ENCODE peak calls at places on chromosomes 6 and 20, in six cellular contexts. I, W, Y, O, V and B are unnamed samples.

GRCh38 chr6:147709396-147710272 is 201.1 kb downstream of the SAMD5 start:
- DNase-seq in I (no peak), W (no peak), Y (no peak), O (no peak), V (no peak), B (no peak)

GRCh38 chr6:36719126-36719525 is 21.5 kb downstream of the RAB44 start:
- DNase-seq in I (no peak), W (no peak), Y (no peak), O (no peak), V (peak), B (no peak)

GRCh38 chr20:63682384-63683139 is 13.9 kb upstream of the TNFRSF6B start:
- DNase-seq in I (no peak), W (peak), Y (peak), O (peak), V (peak), B (no peak)

GRCh38 chr6:150537481-150537880 is 62.2 kb upstream of the PLEKHG1 start:
- DNase-seq in I (no peak), W (no peak), Y (no peak), O (no peak), V (no peak), B (no peak)

GRCh38 chr20:15257471-15257870 is 920.1 kb upstream of the FLRT3 start:
- DNase-seq in I (no peak), W (no peak), Y (no peak), O (no peak), V (no peak), B (no peak)

GRCh38 chr6:31712296-31712695 is 2.9 kb upstream of the LY6G6D start:
- DNase-seq in I (no peak), W (no peak), Y (peak), O (no peak), V (peak), B (no peak)

GRCh38 chr6:13554929-13555333 is 19.5 kb upstream of the SIRT5 start:
- DNase-seq in I (no peak), W (no peak), Y (no peak), O (no peak), V (no peak), B (no peak)

GRCh38 chr20:1946762-1947534 is 46.9 kb downstream of the PDYN start:
- DNase-seq in I (no peak), W (peak), Y (no peak), O (peak), V (no peak), B (peak)

GRCh38 chr6:153231048-153231635 is 100.1 kb upstream of the RGS17 start:
- DNase-seq in I (peak), W (peak), Y (peak), O (no peak), V (peak), B (peak)

GRCh38 chr6:83708546-83708969 is 343 bp downstream of the SNAP91 start:
- DNase-seq in I (peak), W (no peak), Y (no peak), O (peak), V (no peak), B (peak)

GRCh38 chr20:33131949-33132822 is 35.8 kb upstream of the BPIFA2 start:
- DNase-seq in I (no peak), W (no peak), Y (no peak), O (no peak), V (no peak), B (no peak)

GRCh38 chr20:41177636-41178035 is 40.3 kb downstream of the PLCG1 start:
- DNase-seq in I (no peak), W (no peak), Y (peak), O (no peak), V (peak), B (no peak)

GRCh38 chr6:159062564-159062945 is 17.8 kb upstream of the TAGAP start:
- DNase-seq in I (no peak), W (peak), Y (no peak), O (no peak), V (no peak), B (no peak)

GRCh38 chr6:1611322-1611571 is 1.5 kb downstream of the FOXC1 start:
- DNase-seq in I (no peak), W (peak), Y (peak), O (no peak), V (no peak), B (no peak)

GRCh38 chr6:33755070-33755869 is 8.6 kb upstream of the IP6K3 start:
- DNase-seq in I (no peak), W (no peak), Y (no peak), O (no peak), V (no peak), B (no peak)

GRCh38 chr6:167112421-167112820 is 10.5 kb upstream of the CCR6 start:
- DNase-seq in I (no peak), W (no peak), Y (no peak), O (no peak), V (no peak), B (no peak)

GRCh38 chr20:3797592-3798404 is 1.7 kb downstream of the CDC25B start:
- DNase-seq in I (no peak), W (no peak), Y (no peak), O (peak), V (peak), B (no peak)

GRCh38 chr6:130020106-130020851 is 1.9 kb downstream of the L3MBTL3 start:
- DNase-seq in I (peak), W (peak), Y (peak), O (peak), V (peak), B (peak)

GRCh38 chr6:88502391-88502790 is 336.2 kb upstream of the CNR1 start:
- DNase-seq in I (no peak), W (no peak), Y (no peak), O (no peak), V (no peak), B (no peak)

GRCh38 chr20:3980260-3981131 is 34.9 kb downstream of the RNF24 start:
- DNase-seq in I (no peak), W (peak), Y (no peak), O (no peak), V (no peak), B (no peak)

GRCh38 chr6:80528115-80528514 is 421.6 kb downstream of the BCKDHB start:
- DNase-seq in I (no peak), W (no peak), Y (peak), O (no peak), V (no peak), B (no peak)

GRCh38 chr20:37201827-37202162 is 22.4 kb upstream of the MROH8 start:
- DNase-seq in I (no peak), W (no peak), Y (no peak), O (no peak), V (no peak), B (no peak)

GRCh38 chr20:25025986-25026605 is 31.8 kb downstream of the ACSS1 start:
- DNase-seq in I (no peak), W (no peak), Y (no peak), O (peak), V (peak), B (no peak)

GRCh38 chr20:23530937-23531567 is 37.2 kb downstream of the CST9L start:
- DNase-seq in I (no peak), W (no peak), Y (no peak), O (no peak), V (no peak), B (no peak)

GRCh38 chr6:41680182-41680965 is 42.1 kb downstream of the MDFI start:
- DNase-seq in I (no peak), W (no peak), Y (no peak), O (no peak), V (no peak), B (no peak)

GRCh38 chr6:87136963-87137362 is 18.4 kb upstream of the ZNF292 start:
- DNase-seq in I (no peak), W (no peak), Y (no peak), O (no peak), V (no peak), B (no peak)

GRCh38 chr6:87139236-87139635 is 16.1 kb upstream of the ZNF292 start:
- DNase-seq in I (no peak), W (peak), Y (peak), O (no peak), V (peak), B (no peak)
- TF ChIP-seq CTCF in I (peak), W (peak), Y (peak), O (peak), V (peak), B (no peak)

GRCh38 chr6:6131492-6132109 is 124.9 kb upstream of the NRN1 start:
- DNase-seq in I (no peak), W (peak), Y (no peak), O (no peak), V (no peak), B (no peak)
- TF ChIP-seq CTCF in I (peak), W (peak), Y (no peak), O (no peak), V (peak), B (peak)

GRCh38 chr20:50930139-50931047 is 844 bp downstream of the ADNP start:
- DNase-seq in I (no peak), W (peak), Y (peak), O (peak), V (peak), B (peak)

GRCh38 chr20:50931048-50931305 is 260 bp downstream of the ADNP start:
- DNase-seq in I (no peak), W (no peak), Y (no peak), O (no peak), V (no peak), B (no peak)

GRCh38 chr20:50932016-50932338 is 740 bp upstream of the ADNP start:
- DNase-seq in I (no peak), W (no peak), Y (no peak), O (no peak), V (no peak), B (no peak)

GRCh38 chr20:50932881-50933280 is 1.6 kb upstream of the ADNP start:
- DNase-seq in I (no peak), W (no peak), Y (no peak), O (no peak), V (no peak), B (no peak)

DNA sequence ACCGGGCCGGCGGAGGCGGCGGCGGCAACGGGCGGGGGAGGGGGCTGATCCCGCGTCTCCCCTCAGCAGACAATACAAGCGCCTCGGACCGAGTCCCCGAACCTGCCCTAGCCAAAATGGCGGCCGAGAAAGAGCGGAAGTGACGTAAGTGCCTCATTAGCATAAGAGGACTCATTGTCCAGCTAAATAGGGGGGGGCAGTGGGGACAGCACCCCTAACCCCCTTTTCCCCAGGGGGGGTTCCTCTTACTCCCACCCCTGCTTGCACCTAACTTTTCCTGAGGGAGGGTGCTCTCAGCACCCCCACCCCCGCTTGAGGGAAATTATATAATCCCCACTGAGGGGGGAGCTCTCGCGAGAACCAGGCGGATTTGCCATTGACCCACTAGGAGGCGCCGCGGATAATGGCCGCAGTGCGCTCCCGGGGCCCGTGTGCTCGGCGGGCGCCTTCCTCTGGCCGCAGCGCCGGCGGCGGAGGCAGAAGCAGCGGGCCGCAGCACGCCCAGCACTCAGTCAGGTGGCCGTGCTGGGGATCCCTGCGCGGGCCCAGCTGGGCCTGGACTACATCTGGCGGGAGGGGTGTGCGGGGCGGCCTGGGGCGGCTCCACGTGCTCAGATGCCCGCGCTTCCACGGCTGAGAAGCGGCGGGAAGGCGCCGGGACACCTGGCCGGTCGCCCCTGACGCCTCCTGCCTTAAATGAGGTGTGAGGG is at the start of gene ADNP:
- DNase-seq in I (peak), W (peak), Y (peak), O (peak), V (peak), B (peak)
- TF ChIP-seq CTCF in I (peak), W (peak), Y (peak), O (peak), V (peak), B (peak)

DNA sequence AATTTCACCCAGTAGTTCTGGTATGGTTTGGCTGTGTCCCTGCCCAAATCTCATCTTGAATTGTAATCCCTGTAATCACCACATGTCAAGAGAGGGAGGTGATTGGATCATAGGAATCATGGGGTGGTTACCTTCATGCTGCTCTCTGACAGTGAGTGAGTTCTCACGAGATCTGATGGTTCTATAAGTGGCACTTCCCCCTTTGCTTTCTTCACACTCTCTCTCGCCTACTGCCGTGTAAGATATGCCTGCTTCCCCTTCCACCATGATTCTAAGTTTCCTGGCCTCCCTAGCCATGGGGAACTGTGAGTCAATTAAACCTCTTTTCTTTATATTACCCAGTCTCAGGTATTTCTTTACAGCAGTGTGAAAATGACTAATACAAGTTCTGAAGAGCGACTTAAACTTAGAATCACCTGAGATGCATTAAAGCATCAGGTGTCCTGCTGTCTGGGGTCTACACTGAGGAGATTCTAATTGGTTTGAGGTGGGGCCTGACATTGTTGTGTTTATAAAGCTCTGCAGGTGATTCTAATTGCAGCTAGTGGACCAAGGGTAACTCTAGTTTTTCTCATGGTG is 82.1 kb upstream of the DTNBP1 start:
- DNase-seq in I (no peak), W (peak), Y (no peak), O (no peak), V (no peak), B (no peak)
- TF ChIP-seq CTCF in I (peak), W (no peak), Y (no peak), O (no peak), V (no peak), B (no peak)

DNA sequence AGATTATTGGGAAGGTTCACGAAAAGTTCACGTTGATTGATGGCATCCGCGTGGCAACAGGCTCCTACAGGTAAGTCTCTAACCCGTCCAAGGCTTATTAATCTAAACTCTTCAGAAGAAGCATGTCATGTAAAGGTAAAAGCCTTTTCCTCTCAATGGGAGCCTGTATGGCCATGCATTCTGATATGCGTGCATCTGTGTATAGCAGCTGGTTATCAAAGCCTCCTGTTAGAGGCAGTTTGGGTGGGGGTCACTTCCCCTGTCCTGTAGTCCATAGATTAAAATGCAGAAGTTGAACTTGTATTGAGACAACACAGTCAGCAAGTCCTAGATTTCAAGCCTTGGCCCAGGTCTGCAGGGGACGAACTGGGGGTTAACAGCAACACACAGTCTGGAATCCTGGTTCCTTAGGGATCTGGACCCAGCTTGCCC is 14.2 kb upstream of the DHX35 start:
- DNase-seq in I (no peak), W (peak), Y (no peak), O (no peak), V (no peak), B (no peak)
- TF ChIP-seq CTCF in I (no peak), W (no peak), Y (no peak), O (no peak), V (no peak), B (no peak)